ENCODE peak calls at places on chromosome 22, in five cellular contexts. J is fibroblast of lung, Q is OCI-LY7, X is GM10248, E is astrocyte of the spinal cord. B is an unnamed sample.

GRCh38 chr22:46756097-46756496 is 6.4 kb upstream of the TBC1D22A start:
- DNase-seq in J (no peak), Q (no peak), X (no peak), E (no peak), B (no peak)

GRCh38 chr22:23106906-23107367 is 34.9 kb downstream of the RSPH14 start:
- DNase-seq in J (no peak), Q (no peak), X (no peak), E (no peak), B (no peak)

GRCh38 chr22:46287873-46288751 is 8.6 kb upstream of the GTSE1 start:
- DNase-seq in J (no peak), Q (peak), X (peak), E (no peak), B (no peak)

GRCh38 chr22:45478108-45478771 is 24.4 kb upstream of the FBLN1 start:
- DNase-seq in J (peak), Q (no peak), X (no peak), E (peak), B (peak)

GRCh38 chr22:29377979-29378378 is 10.4 kb downstream of the AP1B1 start:
- DNase-seq in J (no peak), Q (no peak), X (no peak), E (no peak), B (no peak)

GRCh38 chr22:25196326-25196725 is 3.3 kb upstream of the CRYBB3 start:
- DNase-seq in J (no peak), Q (no peak), X (no peak), E (no peak), B (no peak)

GRCh38 chr22:45263790-45264269 is 20.9 kb upstream of the UPK3A start:
- DNase-seq in J (peak), Q (peak), X (peak), E (peak), B (peak)

GRCh38 chr22:41822289-41823057 is 10.4 kb upstream of the SREBF2 start:
- DNase-seq in J (peak), Q (peak), X (peak), E (peak), B (peak)

GRCh38 chr22:19098157-19098556 is 24.1 kb downstream of the DGCR2 start:
- DNase-seq in J (no peak), Q (no peak), X (no peak), E (no peak), B (no peak)